ENCODE peak calls at places on chromosome 11, in six cellular contexts. One of them, this sample, is unnamed.

GRCh38 chr11:122099345-122100045 is 16.5 kb downstream of the BLID start:
- DNase-seq in mammary epithelial cell: peak; percentile 60
- DNase-seq in PC-9: no peak
- DNase-seq in fibroblast of lung: peak; percentile 74
- DNase-seq in astrocyte: peak; percentile 67
- DNase-seq in K562: no peak
- DNase-seq in this sample: peak; percentile 55

GRCh38 chr11:86041975-86042378 is 26.9 kb downstream of the PICALM start:
- DNase-seq in K562: peak; percentile 72
- DNase-seq in mammary epithelial cell: peak; percentile 76
- DNase-seq in fibroblast of lung: peak; percentile 90
- DNase-seq in PC-9: peak; percentile 55
- DNase-seq in astrocyte: peak; percentile 86
- DNase-seq in this sample: peak; percentile 94

GRCh38 chr11:47508595-47509555 is 44.1 kb downstream of the CELF1 start:
- DNase-seq in astrocyte: no peak
- DNase-seq in PC-9: peak; percentile 68
- DNase-seq in fibroblast of lung: no peak
- DNase-seq in mammary epithelial cell: no peak
- DNase-seq in K562: no peak
- DNase-seq in this sample: no peak

GRCh38 chr11:130246719-130247118 is 68.0 kb downstream of the ZBTB44 start:
- DNase-seq in mammary epithelial cell: peak; percentile 4
- DNase-seq in fibroblast of lung: peak; percentile 60
- DNase-seq in PC-9: no peak
- DNase-seq in K562: no peak
- DNase-seq in astrocyte: peak; percentile 48
- DNase-seq in this sample: peak; percentile 15

GRCh38 chr11:131370901-131371790 is 731 bp downstream of the NTM start:
- DNase-seq in mammary epithelial cell: no peak
- DNase-seq in PC-9: no peak
- DNase-seq in fibroblast of lung: no peak
- DNase-seq in K562: no peak
- DNase-seq in astrocyte: no peak
- DNase-seq in this sample: no peak

GRCh38 chr11:66112640-66113098 is 42.6 kb downstream of the PACS1 start:
- DNase-seq in K562: no peak
- DNase-seq in mammary epithelial cell: peak; percentile 66
- DNase-seq in astrocyte: peak; percentile 76
- DNase-seq in fibroblast of lung: peak; percentile 83
- DNase-seq in PC-9: no peak
- DNase-seq in this sample: peak; percentile 39

GRCh38 chr11:108592591-108593213 is 866 bp downstream of the EXPH5 start:
- DNase-seq in astrocyte: no peak
- DNase-seq in mammary epithelial cell: peak; percentile 32
- DNase-seq in K562: peak; percentile 63
- DNase-seq in fibroblast of lung: peak; percentile 16
- DNase-seq in PC-9: peak; percentile 28
- DNase-seq in this sample: peak; percentile 34

GRCh38 chr11:267491-267994 is 10.7 kb upstream of the NLRP6 start:
- DNase-seq in fibroblast of lung: no peak
- DNase-seq in astrocyte: no peak
- DNase-seq in K562: peak; percentile 68
- DNase-seq in PC-9: peak; percentile 58
- DNase-seq in mammary epithelial cell: peak; percentile 12
- DNase-seq in this sample: no peak

DNA sequence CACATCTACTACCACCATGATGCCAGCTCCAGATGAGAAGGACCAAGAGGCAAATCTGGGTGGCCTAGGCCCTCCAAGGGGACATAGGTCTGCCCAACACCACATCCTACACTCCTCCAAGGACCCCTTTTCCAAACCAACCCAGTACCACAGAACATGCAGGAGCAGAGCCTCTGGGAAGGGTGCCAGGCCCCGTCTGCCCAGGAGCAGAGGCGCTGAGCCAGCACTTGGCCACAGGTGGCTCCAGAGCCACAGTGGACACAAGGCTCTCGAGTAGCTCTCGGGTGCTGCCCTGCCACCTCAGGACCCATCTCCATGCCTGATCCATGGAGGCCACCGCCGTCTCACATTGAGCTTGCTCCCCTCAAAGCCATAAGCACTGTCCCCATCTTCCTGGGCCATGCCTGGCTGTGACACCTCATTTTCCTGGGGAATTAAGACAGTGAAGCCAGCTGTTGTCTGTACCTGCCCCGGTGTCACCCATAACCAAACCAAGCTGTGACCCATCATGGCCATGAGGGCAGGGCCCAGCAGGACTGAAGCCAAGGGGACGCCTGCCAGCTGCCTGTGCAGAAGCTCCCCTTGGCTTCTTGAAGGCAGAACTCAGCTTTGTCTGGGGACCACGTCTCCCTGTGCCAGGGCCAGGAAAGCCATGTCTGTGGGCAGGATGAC is 7.4 kb downstream of the MOB2 start:
- DNase-seq in PC-9: no peak
- DNase-seq in fibroblast of lung: no peak
- DNase-seq in astrocyte: no peak
- DNase-seq in mammary epithelial cell: no peak
- DNase-seq in K562: no peak
- DNase-seq in this sample: no peak
- H3K36me3 ChIP-seq in PC-9: no peaks in the 10 kb centered on the region
- H3K36me3 ChIP-seq in fibroblast of lung: no peaks in the 10 kb centered on the region
- H3K36me3 ChIP-seq in astrocyte: no peaks in the 10 kb centered on the region
- H3K36me3 ChIP-seq in mammary epithelial cell: peaks cover 2% of the 10 kb centered on the region
- H3K36me3 ChIP-seq in K562: peaks cover 9% of the 10 kb centered on the region
- H3K36me3 ChIP-seq in this sample: no peaks in the 10 kb centered on the region

GRCh38 chr11:35322321-35322979 is 96.9 kb downstream of the SLC1A2 start:
- DNase-seq in fibroblast of lung: no peak
- DNase-seq in mammary epithelial cell: no peak
- DNase-seq in K562: no peak
- DNase-seq in astrocyte: no peak
- DNase-seq in PC-9: no peak
- DNase-seq in this sample: no peak
- TF ChIP-seq EZH2 in fibroblast of lung: no peak
- TF ChIP-seq EZH2 in mammary epithelial cell: no peak
- TF ChIP-seq EZH2 in K562: no peak
- TF ChIP-seq EZH2 in astrocyte: no peak
- TF ChIP-seq EZH2 in PC-9: no peak
- TF ChIP-seq EZH2 in this sample: no peak

GRCh38 chr11:75565221-75565814 is 3.3 kb downstream of the SERPINH1 start:
- DNase-seq in K562: no peak
- DNase-seq in fibroblast of lung: peak; percentile 73
- DNase-seq in astrocyte: peak; percentile 60
- DNase-seq in PC-9: no peak
- DNase-seq in mammary epithelial cell: peak; percentile 67
- DNase-seq in this sample: no peak
- H3K36me3 ChIP-seq in K562: peaks cover 62% of the 10 kb centered on the region
- H3K36me3 ChIP-seq in fibroblast of lung: peaks cover 42% of the 10 kb centered on the region
- H3K36me3 ChIP-seq in astrocyte: peaks cover 33% of the 10 kb centered on the region
- H3K36me3 ChIP-seq in PC-9: peaks cover 36% of the 10 kb centered on the region
- H3K36me3 ChIP-seq in mammary epithelial cell: peaks cover 25% of the 10 kb centered on the region
- H3K36me3 ChIP-seq in this sample: peaks cover 60% of the 10 kb centered on the region

GRCh38 chr11:79438631-79439429 is 2.0 kb downstream of the TENM4 start:
- DNase-seq in mammary epithelial cell: peak; percentile 51
- DNase-seq in fibroblast of lung: peak; percentile 42
- DNase-seq in K562: no peak
- DNase-seq in PC-9: no peak
- DNase-seq in astrocyte: peak; percentile 30
- DNase-seq in this sample: no peak

GRCh38 chr11:79441159-79441875 is 487 bp upstream of the TENM4 start:
- DNase-seq in fibroblast of lung: peak; percentile 78
- DNase-seq in K562: no peak
- DNase-seq in astrocyte: peak; percentile 75
- DNase-seq in PC-9: no peak
- DNase-seq in mammary epithelial cell: no peak
- DNase-seq in this sample: no peak

GRCh38 chr11:79439430-79439892 is 1.4 kb downstream of the TENM4 start:
- DNase-seq in fibroblast of lung: peak; percentile 60
- DNase-seq in astrocyte: peak; percentile 41
- DNase-seq in K562: no peak
- DNase-seq in mammary epithelial cell: peak; percentile 44
- DNase-seq in PC-9: no peak
- DNase-seq in this sample: no peak

GRCh38 chr11:79440451-79441158 is at the start of gene TENM4:
- DNase-seq in astrocyte: peak; percentile 92
- DNase-seq in PC-9: no peak
- DNase-seq in mammary epithelial cell: peak; percentile 72
- DNase-seq in K562: no peak
- DNase-seq in fibroblast of lung: peak; percentile 95
- DNase-seq in this sample: peak; percentile 51

DNA sequence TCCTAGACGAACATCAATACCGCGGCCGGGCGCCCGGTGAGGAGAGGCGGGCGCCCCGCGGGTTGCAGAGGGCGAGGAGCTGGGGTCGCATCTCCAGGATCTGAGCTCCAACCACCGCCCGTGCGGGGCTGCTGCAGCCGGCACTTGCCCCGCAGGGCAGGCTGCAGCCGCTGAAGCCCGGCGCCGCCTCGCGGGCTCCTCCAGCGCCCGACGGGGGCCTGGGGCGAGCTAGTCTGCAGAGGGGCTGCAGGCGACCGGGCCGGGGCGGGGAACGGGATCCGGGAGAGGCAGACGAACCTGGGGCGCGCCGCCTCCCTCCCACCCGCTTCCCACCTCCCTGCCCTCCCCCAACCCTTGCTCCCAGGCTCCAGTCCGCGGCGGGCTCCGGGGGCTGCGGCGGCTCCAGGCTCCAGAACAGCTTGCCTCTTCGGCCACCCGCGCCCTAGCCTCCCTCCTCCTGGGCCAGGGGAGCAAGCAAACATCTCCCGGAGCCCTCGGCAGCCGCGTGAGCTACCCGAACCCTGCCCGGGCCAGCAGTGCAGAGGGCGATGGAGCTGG is 858 bp downstream of the TENM4 start:
- DNase-seq in mammary epithelial cell: peak; percentile 40
- DNase-seq in PC-9: no peak
- DNase-seq in K562: no peak
- DNase-seq in astrocyte: peak; percentile 31
- DNase-seq in fibroblast of lung: no peak
- DNase-seq in this sample: peak; percentile 26
- TF ChIP-seq EZH2 in mammary epithelial cell: no peak
- TF ChIP-seq EZH2 in PC-9: no peak
- TF ChIP-seq EZH2 in K562: no peak
- TF ChIP-seq EZH2 in astrocyte: no peak
- TF ChIP-seq EZH2 in fibroblast of lung: no peak
- TF ChIP-seq EZH2 in this sample: peak; percentile 22

GRCh38 chr11:8707541-8708270 is 25.1 kb downstream of the RPL27A start:
- DNase-seq in mammary epithelial cell: no peak
- DNase-seq in fibroblast of lung: peak; percentile 84
- DNase-seq in PC-9: no peak
- DNase-seq in astrocyte: peak; percentile 75
- DNase-seq in K562: no peak
- DNase-seq in this sample: no peak
- H3K36me3 ChIP-seq in mammary epithelial cell: no peaks in the 10 kb centered on the region
- H3K36me3 ChIP-seq in fibroblast of lung: peaks cover 18% of the 10 kb centered on the region
- H3K36me3 ChIP-seq in PC-9: no peaks in the 10 kb centered on the region
- H3K36me3 ChIP-seq in astrocyte: peaks cover 19% of the 10 kb centered on the region
- H3K36me3 ChIP-seq in K562: no peaks in the 10 kb centered on the region
- H3K36me3 ChIP-seq in this sample: no peaks in the 10 kb centered on the region

This sample was measured in A673.